ENCODE peak calls at places on chromosomes 13 and 19, in six cellular contexts. A is SK-MEL-5, W is GM12865, V is T follicular helper cell, U is ACHN, Y is lower leg skin. D is an unnamed sample.

GRCh38 chr13:45299194-45299593 is 41.8 kb downstream of the TPT1 start:
- DNase-seq in A (no peak), W (no peak), V (no peak), U (no peak), Y (peak; percentile 46), D (no peak)

GRCh38 chr13:67156718-67157049 is 73.5 kb downstream of the PCDH9 start:
- DNase-seq in A (no peak), W (no peak), V (no peak), U (no peak), Y (no peak), D (no peak)

GRCh38 chr13:29859971-29860370 is 9.6 kb upstream of the UBL3 start:
- DNase-seq in A (no peak), W (no peak), V (no peak), U (no peak), Y (no peak), D (no peak)

GRCh38 chr13:113656015-113656588 is 1.9 kb downstream of the ATP4B start:
- DNase-seq in A (no peak), W (no peak), V (no peak), U (no peak), Y (peak; percentile 80), D (no peak)

GRCh38 chr13:64278493-64278892 is 2862.8 kb upstream of the PCDH20 start:
- DNase-seq in A (no peak), W (no peak), V (no peak), U (peak; percentile 46), Y (no peak), D (no peak)

GRCh38 chr13:44321961-44322360 is 51.7 kb upstream of the SERP2 start:
- DNase-seq in A (no peak), W (no peak), V (no peak), U (no peak), Y (no peak), D (no peak)

GRCh38 chr19:22532388-22533310 is 101.5 kb upstream of the ZNF492 start:
- DNase-seq in A (no peak), W (no peak), V (no peak), U (no peak), Y (no peak), D (no peak)

GRCh38 chr19:12695997-12696365 is 450 bp downstream of the FBXW9 start:
- DNase-seq in A (no peak), W (no peak), V (no peak), U (peak; percentile 6), Y (no peak), D (no peak)

GRCh38 chr13:40522234-40522633 is 144.2 kb downstream of the FOXO1 start:
- DNase-seq in A (no peak), W (peak; percentile 53), V (no peak), U (no peak), Y (no peak), D (no peak)

GRCh38 chr19:2308114-2308556 is at the start of gene LINGO3:
- DNase-seq in A (no peak), W (no peak), V (no peak), U (no peak), Y (no peak), D (no peak)

GRCh38 chr13:109408596-109409382 is 377.6 kb downstream of the IRS2 start:
- DNase-seq in A (no peak), W (no peak), V (no peak), U (no peak), Y (peak; percentile 73), D (no peak)

GRCh38 chr19:6752257-6753177 is 13.0 kb downstream of the TRIP10 start:
- DNase-seq in A (no peak), W (no peak), V (no peak), U (no peak), Y (peak; percentile 82), D (no peak)

GRCh38 chr13:27524981-27525975 is 74.9 kb upstream of the MTIF3 start:
- DNase-seq in A (no peak), W (no peak), V (no peak), U (no peak), Y (no peak), D (no peak)